ENCODE peak calls at places on chromosomes 11 and 22, in four cellular contexts. D is tibial nerve, C is right atrium auricular region, S is kidney. Z is an unnamed sample.

GRCh38 chr11:68784653-68785052 is 33.3 kb upstream of the TESMIN start:
- DNase-seq in D (no peak), C (no peak), S (no peak), Z (no peak)

GRCh38 chr11:93329936-93330445 is 551 bp upstream of the DEUP1 start:
- DNase-seq in D (no peak), C (no peak), S (no peak), Z (no peak)

GRCh38 chr11:128474036-128474874 is 113.1 kb downstream of the ETS1 start:
- DNase-seq in D (no peak), C (no peak), S (no peak), Z (no peak)

GRCh38 chr11:101241160-101241795 is 111.7 kb upstream of the PGR start:
- DNase-seq in D (no peak), C (no peak), S (peak), Z (no peak)

GRCh38 chr11:86632499-86633269 is 39.7 kb downstream of the ME3 start:
- DNase-seq in D (no peak), C (no peak), S (no peak), Z (no peak)

GRCh38 chr11:68099474-68100405 is 21.4 kb downstream of the CHKA start:
- DNase-seq in D (no peak), C (no peak), S (no peak), Z (no peak)

GRCh38 chr11:79512706-79513469 is 72.1 kb upstream of the TENM4 start:
- DNase-seq in D (no peak), C (no peak), S (no peak), Z (no peak)

GRCh38 chr11:75593337-75593915 is 31.4 kb downstream of the SERPINH1 start:
- DNase-seq in D (no peak), C (no peak), S (no peak), Z (no peak)

GRCh38 chr11:12981879-12982531 is 27.1 kb upstream of the RASSF10 start:
- DNase-seq in D (no peak), C (no peak), S (no peak), Z (no peak)

GRCh38 chr11:16572946-16573345 is 165.5 kb upstream of the C11orf58 start:
- DNase-seq in D (no peak), C (no peak), S (no peak), Z (no peak)

GRCh38 chr11:30753994-30754393 is 167.8 kb upstream of the MPPED2 start:
- DNase-seq in D (no peak), C (no peak), S (no peak), Z (no peak)
- TF ChIP-seq CTCF in D (no peak), C (no peak), S (no peak), Z (no peak)

GRCh38 chr22:42428760-42429159 is 3.4 kb downstream of the NFAM1 start:
- DNase-seq in D (no peak), C (no peak), S (no peak), Z (no peak)
- TF ChIP-seq CTCF in D (no peak), C (no peak), S (no peak), Z (no peak)

GRCh38 chr11:116144387-116144958 is 628.3 kb downstream of the BUD13 start:
- DNase-seq in D (no peak), C (peak), S (no peak), Z (no peak)

GRCh38 chr11:116148056-116148455 is 624.7 kb downstream of the BUD13 start:
- DNase-seq in D (no peak), C (no peak), S (no peak), Z (no peak)

GRCh38 chr11:116148645-116149044 is 624.1 kb downstream of the BUD13 start:
- DNase-seq in D (no peak), C (no peak), S (no peak), Z (no peak)

GRCh38 chr11:116145187-116145865 is 627.5 kb downstream of the BUD13 start:
- DNase-seq in D (no peak), C (peak), S (no peak), Z (no peak)
- TF ChIP-seq CTCF in D (no peak), C (no peak), S (no peak), Z (no peak)

GRCh38 chr22:49979587-49980264 is 19.2 kb downstream of the PIM3 start:
- DNase-seq in D (no peak), C (no peak), S (peak), Z (peak)

GRCh38 chr22:49977578-49977977 is 17.0 kb downstream of the PIM3 start:
- DNase-seq in D (no peak), C (no peak), S (peak), Z (peak)

GRCh38 chr22:49986325-49986724 is 25.8 kb downstream of the PIM3 start:
- DNase-seq in D (no peak), C (no peak), S (no peak), Z (no peak)

DNA sequence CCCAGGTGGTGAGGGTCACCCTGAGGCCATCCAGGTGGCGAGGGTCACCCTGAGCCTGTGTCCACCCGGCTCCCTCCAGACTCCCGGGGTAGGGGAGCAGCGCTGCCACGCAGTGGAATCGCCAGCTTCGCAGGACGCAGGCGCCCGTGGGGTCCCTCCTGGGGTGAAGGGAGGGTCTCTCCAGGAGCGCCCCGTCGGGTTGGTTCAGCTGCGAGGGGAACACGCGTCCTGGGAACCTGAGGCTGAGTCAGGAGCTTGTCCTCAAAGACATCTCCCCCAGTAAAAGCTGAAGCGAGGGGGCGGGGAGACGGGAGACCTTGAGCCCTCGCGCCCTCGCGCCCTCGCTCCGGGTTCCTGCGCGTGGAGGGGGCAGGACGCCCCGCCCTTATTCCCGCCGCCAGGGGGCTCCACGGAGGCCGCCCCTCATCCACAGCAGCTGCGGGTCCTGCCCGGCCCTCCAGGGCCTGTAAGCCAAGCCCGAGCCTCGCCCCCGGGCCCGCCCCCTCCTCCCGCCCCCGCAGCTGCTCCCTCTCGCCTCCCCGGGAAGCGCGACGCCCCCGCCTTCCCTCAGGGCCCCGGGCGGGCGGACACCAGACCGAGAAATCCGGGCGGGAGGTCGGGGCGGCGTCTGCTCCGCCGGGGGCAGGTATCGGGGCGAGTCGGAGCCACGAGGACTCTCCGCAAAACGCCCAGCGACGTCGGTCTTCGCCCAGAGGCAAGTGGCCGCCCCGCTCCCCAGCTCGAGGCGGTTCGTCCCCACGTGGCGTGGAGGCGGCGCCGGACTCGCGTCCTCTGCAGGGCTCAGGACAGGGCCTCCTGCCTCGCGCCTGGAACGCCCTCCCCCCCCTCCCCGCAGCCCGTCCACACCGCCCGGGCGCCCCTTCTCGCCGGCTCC is 22.8 kb downstream of the PIM3 start:
- DNase-seq in D (no peak), C (no peak), S (peak), Z (peak)
- TF ChIP-seq CTCF in D (no peak), C (peak), S (peak), Z (no peak)